ENCODE peak calls at places on chromosome 2, in seven cellular contexts. X is H9, A is HCT116, K is GM20000, I is breast epithelium, E is Calu3, W is omental fat pad. C is an unnamed sample.

GRCh38 chr2:172256886-172257285 is 154.2 kb upstream of the DLX2 start:
- DNase-seq in X (no peak), A (no peak), K (no peak), I (no peak), E (no peak), W (no peak), C (no peak)

GRCh38 chr2:5537180-5537579 is 155.0 kb upstream of the SOX11 start:
- DNase-seq in X (no peak), A (no peak), K (no peak), I (no peak), E (no peak), W (no peak), C (no peak)

GRCh38 chr2:86498468-86499260 is 57.5 kb downstream of the KDM3A start:
- DNase-seq in X (no peak), A (no peak), K (no peak), I (no peak), E (no peak), W (no peak), C (no peak)

GRCh38 chr2:38554973-38555595 is 47.6 kb downstream of the HNRNPLL start:
- DNase-seq in X (no peak), A (no peak), K (no peak), I (no peak), E (no peak), W (no peak), C (no peak)

GRCh38 chr2:240857039-240858008 is 11.3 kb upstream of the AGXT start:
- DNase-seq in X (peak; percentile 24), A (no peak), K (no peak), I (no peak), E (no peak), W (no peak), C (no peak)

GRCh38 chr2:60555066-60555793 is 1.8 kb upstream of the BCL11A start:
- DNase-seq in X (peak; percentile 66), A (peak; percentile 36), K (peak; percentile 70), I (peak; percentile 48), E (peak; percentile 64), W (no peak), C (peak; percentile 73)

GRCh38 chr2:237408280-237408679 is 5.7 kb downstream of the COL6A3 start:
- DNase-seq in X (no peak), A (no peak), K (no peak), I (no peak), E (no peak), W (no peak), C (no peak)

GRCh38 chr2:113217455-113218282 is 43.9 kb downstream of the PSD4 start:
- DNase-seq in X (no peak), A (no peak), K (no peak), I (no peak), E (peak; percentile 39), W (no peak), C (no peak)

GRCh38 chr2:17483496-17483895 is 34.7 kb downstream of the RAD51AP2 start:
- DNase-seq in X (no peak), A (no peak), K (no peak), I (no peak), E (no peak), W (no peak), C (no peak)

GRCh38 chr2:42829556-42830510 is 37.5 kb upstream of the HAAO start:
- DNase-seq in X (no peak), A (no peak), K (no peak), I (peak; percentile 16), E (no peak), W (no peak), C (no peak)

GRCh38 chr2:42830922-42831574 is 38.7 kb upstream of the HAAO start:
- DNase-seq in X (no peak), A (no peak), K (no peak), I (peak; percentile 15), E (no peak), W (no peak), C (no peak)

GRCh38 chr2:42828487-42829416 is 36.4 kb upstream of the HAAO start:
- DNase-seq in X (peak; percentile 86), A (peak; percentile 54), K (peak; percentile 82), I (peak; percentile 68), E (peak; percentile 82), W (no peak), C (peak; percentile 84)

GRCh38 chr2:42824454-42824807 is 32.0 kb upstream of the HAAO start:
- DNase-seq in X (no peak), A (no peak), K (no peak), I (peak; percentile 10), E (no peak), W (no peak), C (no peak)

DNA sequence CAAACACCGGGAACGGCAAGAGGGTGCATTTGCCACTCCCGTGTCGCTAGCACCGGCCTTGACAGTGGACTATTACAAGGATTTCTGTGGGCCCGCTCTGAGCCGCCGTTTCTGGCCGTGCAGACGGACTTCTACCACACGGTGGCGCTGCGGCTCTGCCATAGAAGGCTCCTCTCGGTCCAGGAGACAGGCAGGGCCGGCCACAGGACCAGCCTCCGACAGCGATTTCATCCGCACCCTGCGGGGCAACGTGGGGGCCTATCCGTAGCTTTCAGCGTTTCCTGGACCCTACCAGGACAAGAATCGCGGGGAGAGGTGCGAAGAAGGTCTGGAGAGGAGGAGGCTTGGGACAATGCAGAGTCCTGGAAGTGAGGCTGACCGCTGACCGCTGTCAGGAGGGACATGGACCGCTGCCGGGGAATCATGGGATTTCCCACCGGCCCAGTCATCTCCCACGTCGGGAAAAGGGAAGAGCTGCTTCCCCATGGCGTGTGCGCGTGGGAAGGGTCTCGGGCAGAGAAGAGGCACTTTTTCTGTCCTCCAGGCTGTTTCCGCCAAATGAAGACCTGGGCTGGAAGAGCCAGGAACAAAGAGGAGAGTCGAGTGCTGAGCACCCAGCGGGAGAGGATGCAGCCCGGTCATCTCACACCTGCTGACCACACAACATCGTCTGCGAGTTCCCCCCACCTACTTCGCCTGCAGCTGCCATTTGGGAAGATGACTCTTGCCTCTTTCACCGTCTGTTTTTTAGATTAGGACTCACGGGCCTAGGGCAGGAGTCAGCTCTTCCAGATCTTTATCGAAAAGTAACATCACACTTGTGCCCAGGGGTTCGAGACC is 35.5 kb upstream of the HAAO start:
- DNase-seq in X (peak; percentile 89), A (peak; percentile 72), K (peak; percentile 80), I (peak; percentile 80), E (peak; percentile 90), W (peak; percentile 86), C (peak; percentile 96)
- TF ChIP-seq CTCF in X (peak; percentile 96), A (peak; percentile 91), K (peak; percentile 90), I (peak; percentile 93), E (peak; percentile 83), W (peak; percentile 58), C (peak; percentile 91)

DNA sequence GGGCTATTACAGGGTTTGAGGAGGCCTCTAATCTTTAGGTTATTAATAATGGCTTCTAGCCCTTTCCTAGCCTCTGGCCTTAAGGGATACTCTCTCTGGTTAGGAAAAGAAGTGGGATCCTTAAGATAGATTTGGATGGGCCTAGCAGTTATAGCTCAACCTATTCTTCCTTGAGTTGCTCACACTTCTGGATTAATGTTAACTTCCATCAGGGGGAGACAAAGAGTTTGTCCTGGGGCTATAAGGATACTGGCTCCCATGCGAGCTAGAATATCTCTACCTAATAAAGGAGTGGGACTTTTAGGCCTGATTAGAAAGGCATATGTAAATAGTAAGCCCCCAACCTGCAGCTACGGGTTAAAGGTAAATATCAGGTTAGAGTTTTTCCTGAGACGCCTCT is 14.3 kb upstream of the PTH2R start:
- DNase-seq in X (no peak), A (no peak), K (no peak), I (no peak), E (no peak), W (no peak), C (no peak)
- TF ChIP-seq CTCF in X (peak; percentile 48), A (peak; percentile 39), K (no peak), I (no peak), E (no peak), W (no peak), C (no peak)

GRCh38 chr2:189799531-189799930 is 15.3 kb downstream of the PMS1 start:
- DNase-seq in X (no peak), A (no peak), K (no peak), I (no peak), E (no peak), W (no peak), C (no peak)

GRCh38 chr2:189798312-189799029 is 14.2 kb downstream of the PMS1 start:
- DNase-seq in X (no peak), A (peak; percentile 12), K (peak; percentile 28), I (no peak), E (no peak), W (no peak), C (no peak)

GRCh38 chr2:189794308-189794707 is 10.1 kb downstream of the PMS1 start:
- DNase-seq in X (no peak), A (no peak), K (no peak), I (no peak), E (no peak), W (no peak), C (no peak)

GRCh38 chr2:189799030-189799331 is 14.7 kb downstream of the PMS1 start:
- DNase-seq in X (no peak), A (no peak), K (no peak), I (no peak), E (no peak), W (no peak), C (no peak)

DNA sequence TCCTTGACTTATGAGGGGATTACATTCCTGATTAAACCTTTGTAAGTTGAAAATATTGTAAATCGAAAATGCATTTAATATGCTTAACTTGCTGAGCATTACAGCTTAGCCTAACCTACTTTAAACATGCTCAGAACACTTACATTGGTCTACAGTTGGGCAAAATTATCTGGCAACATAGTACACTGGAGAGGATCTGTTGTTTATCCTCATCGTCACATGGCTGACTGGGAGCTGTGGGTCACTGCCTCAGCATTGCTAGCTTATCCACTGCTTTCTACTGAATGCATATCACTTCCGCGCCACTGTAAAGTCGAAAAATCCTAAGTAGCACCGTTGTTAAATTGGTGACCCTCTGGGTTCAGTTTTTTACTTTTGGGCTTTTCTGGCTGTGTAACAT is 13.7 kb downstream of the PMS1 start:
- DNase-seq in X (no peak), A (no peak), K (no peak), I (no peak), E (no peak), W (no peak), C (no peak)
- TF ChIP-seq CTCF in X (no peak), A (no peak), K (no peak), I (no peak), E (peak; percentile 2), W (no peak), C (no peak)

GRCh38 chr2:9556121-9556869 is 665 bp upstream of the ADAM17 start:
- DNase-seq in X (no peak), A (no peak), K (no peak), I (no peak), E (no peak), W (no peak), C (no peak)

GRCh38 chr2:9554841-9555337 is 741 bp downstream of the ADAM17 start:
- DNase-seq in X (no peak), A (no peak), K (no peak), I (peak; percentile 74), E (peak; percentile 30), W (no peak), C (peak; percentile 16)

GRCh38 chr2:9552491-9553178 is 3.0 kb downstream of the ADAM17 start:
- DNase-seq in X (no peak), A (no peak), K (peak; percentile 41), I (no peak), E (no peak), W (no peak), C (no peak)

GRCh38 chr2:9558948-9559381 is 3.3 kb upstream of the ADAM17 start:
- DNase-seq in X (no peak), A (no peak), K (no peak), I (peak; percentile 84), E (no peak), W (no peak), C (no peak)

GRCh38 chr2:9555338-9556120 is at the start of gene ADAM17:
- DNase-seq in X (peak; percentile 96), A (peak; percentile 88), K (peak; percentile 95), I (peak; percentile 96), E (peak; percentile 97), W (peak; percentile 85), C (peak; percentile 94)
- TF ChIP-seq CTCF in X (peak; percentile 68), A (no peak), K (peak; percentile 35), I (no peak), E (no peak), W (no peak), C (peak; percentile 32)

C was measured in nephron progenitor cell.